ENCODE peak calls at places on chromosome 3, in ten cellular contexts. A is prostate gland, S is GM23338, T is breast epithelium, V is H1, G is spleen, O is stomach, J is HCT116, I is HepG2, B is esophagus muscularis mucosa. N is an unnamed sample.

GRCh38 chr3:171965088-171965712 is 74.2 kb upstream of the FNDC3B start:
- DNase-seq in A (no peak), S (no peak), T (no peak), V (no peak), G (no peak), O (no peak), J (no peak), I (peak; percentile 38), B (no peak), N (no peak)

GRCh38 chr3:186664506-186664905 is 1.3 kb upstream of the HRG start:
- DNase-seq in A (no peak), S (peak; percentile 35), T (no peak), V (no peak), G (no peak), O (no peak), J (no peak), I (no peak), B (no peak), N (no peak)

GRCh38 chr3:32951410-32951811 is at the start of gene CCR4:
- DNase-seq in A (no peak), S (no peak), T (no peak), V (no peak), G (peak; percentile 74), O (no peak), J (no peak), I (no peak), B (peak; percentile 79), N (no peak)

GRCh38 chr3:183385698-183386590 is 42.5 kb downstream of the MCF2L2 start:
- DNase-seq in A (peak; percentile 64), S (peak; percentile 92), T (no peak), V (no peak), G (no peak), O (peak; percentile 64), J (peak; percentile 45), I (peak; percentile 47), B (no peak), N (no peak)

GRCh38 chr3:120646771-120647449 is 35.1 kb downstream of the HGD start:
- DNase-seq in A (no peak), S (no peak), T (no peak), V (no peak), G (no peak), O (no peak), J (no peak), I (no peak), B (no peak), N (no peak)

GRCh38 chr3:122200681-122201080 is 17.2 kb downstream of the CASR start:
- DNase-seq in A (no peak), S (no peak), T (no peak), V (no peak), G (no peak), O (no peak), J (no peak), I (no peak), B (no peak), N (no peak)

GRCh38 chr3:112437146-112438022 is 61.9 kb downstream of the BTLA start:
- DNase-seq in A (no peak), S (peak; percentile 71), T (no peak), V (no peak), G (no peak), O (no peak), J (peak; percentile 19), I (peak; percentile 9), B (no peak), N (no peak)

GRCh38 chr3:54342676-54343075 is 220.3 kb downstream of the CACNA2D3 start:
- DNase-seq in A (no peak), S (no peak), T (no peak), V (no peak), G (no peak), O (peak; percentile 29), J (no peak), I (no peak), B (no peak), N (no peak)

GRCh38 chr3:40267940-40268707 is 41.4 kb upstream of the EIF1B start:
- DNase-seq in A (no peak), S (no peak), T (no peak), V (no peak), G (no peak), O (no peak), J (no peak), I (no peak), B (no peak), N (no peak)

GRCh38 chr3:16203671-16204629 is 29.5 kb downstream of the GALNT15 start:
- DNase-seq in A (no peak), S (peak; percentile 10), T (no peak), V (no peak), G (no peak), O (no peak), J (no peak), I (no peak), B (no peak), N (no peak)

DNA sequence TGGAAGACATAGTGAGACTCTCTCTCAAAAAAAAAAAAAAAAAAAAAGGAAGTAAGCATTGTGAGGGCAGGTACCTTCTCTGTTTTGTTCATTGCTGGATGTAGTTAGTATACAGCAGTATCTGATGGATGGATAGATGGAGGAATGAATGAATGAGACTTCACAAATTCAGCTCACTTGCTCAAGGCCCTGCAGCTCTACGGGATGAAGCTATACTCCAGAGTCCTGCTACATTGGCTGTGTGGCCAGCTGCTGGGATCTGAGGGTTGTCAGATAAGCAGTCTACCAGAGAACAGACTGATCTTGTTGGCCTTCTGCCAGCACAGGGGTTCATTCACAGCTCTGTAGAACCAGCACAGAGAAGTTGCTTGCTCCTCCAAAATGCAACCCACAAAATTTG is 35.0 kb downstream of the MLH1 start:
- DNase-seq in A (no peak), S (no peak), T (no peak), V (no peak), G (no peak), O (peak; percentile 77), J (no peak), I (no peak), B (no peak), N (no peak)
- TF ChIP-seq POLR2AphosphoS5 in A (no peak), S (no peak), T (no peak), V (no peak), G (no peak), O (no peak), J (no peak), I (no peak), B (no peak), N (no peak)

GRCh38 chr3:190016966-190017365 is 103.7 kb downstream of the P3H2 start:
- DNase-seq in A (no peak), S (no peak), T (no peak), V (no peak), G (no peak), O (no peak), J (no peak), I (no peak), B (no peak), N (no peak)

GRCh38 chr3:190018460-190018859 is 102.2 kb downstream of the P3H2 start:
- DNase-seq in A (no peak), S (no peak), T (no peak), V (no peak), G (no peak), O (no peak), J (no peak), I (no peak), B (no peak), N (no peak)

GRCh38 chr3:190019020-190019419 is 101.7 kb downstream of the P3H2 start:
- DNase-seq in A (no peak), S (no peak), T (no peak), V (no peak), G (no peak), O (no peak), J (no peak), I (no peak), B (no peak), N (no peak)

GRCh38 chr3:190019840-190020239 is 100.9 kb downstream of the P3H2 start:
- DNase-seq in A (no peak), S (no peak), T (no peak), V (no peak), G (no peak), O (no peak), J (no peak), I (no peak), B (no peak), N (no peak)

GRCh38 chr3:190017575-190018288 is 103.0 kb downstream of the P3H2 start:
- DNase-seq in A (peak; percentile 46), S (peak; percentile 38), T (no peak), V (no peak), G (no peak), O (peak; percentile 35), J (peak; percentile 31), I (no peak), B (no peak), N (no peak)
- TF ChIP-seq CTCF in A (no peak), S (peak; percentile 59), T (no peak), V (no peak), G (no peak), O (no peak), J (peak; percentile 68), I (no peak), B (peak; percentile 43), N (no peak)

DNA sequence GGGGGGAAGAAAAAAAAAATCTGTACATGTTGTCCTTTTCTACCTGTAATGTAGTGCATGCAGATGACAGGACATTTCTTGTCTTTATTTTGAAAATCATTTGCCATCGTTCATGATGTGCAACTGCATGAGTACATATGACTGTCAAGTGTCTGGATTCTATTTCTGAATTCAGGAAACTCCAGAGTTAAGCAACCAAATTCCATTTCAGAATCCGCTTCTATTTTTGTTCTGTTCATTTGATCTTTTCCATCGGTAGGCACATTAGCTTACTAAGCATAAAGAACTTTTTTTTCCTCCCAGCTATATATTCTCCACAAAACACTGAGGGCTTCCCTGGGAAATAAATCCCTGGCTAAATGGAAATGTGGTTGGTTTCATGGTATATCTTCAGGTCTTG is 365.5 kb downstream of the PTPRG start:
- DNase-seq in A (no peak), S (no peak), T (no peak), V (no peak), G (no peak), O (no peak), J (no peak), I (no peak), B (no peak), N (no peak)
- TF ChIP-seq POLR2AphosphoS5 in A (no peak), S (no peak), T (no peak), V (no peak), G (no peak), O (no peak), J (no peak), I (no peak), B (no peak), N (no peak)

GRCh38 chr3:4583441-4583840 is 90.3 kb downstream of the ITPR1 start:
- DNase-seq in A (no peak), S (peak; percentile 18), T (no peak), V (no peak), G (no peak), O (no peak), J (no peak), I (no peak), B (no peak), N (peak; percentile 66)

GRCh38 chr3:4587061-4587837 is 94.1 kb downstream of the ITPR1 start:
- DNase-seq in A (no peak), S (no peak), T (no peak), V (no peak), G (no peak), O (no peak), J (no peak), I (no peak), B (no peak), N (no peak)

GRCh38 chr3:4582634-4583033 is 89.5 kb downstream of the ITPR1 start:
- DNase-seq in A (no peak), S (peak; percentile 21), T (no peak), V (no peak), G (no peak), O (no peak), J (no peak), I (no peak), B (no peak), N (no peak)

GRCh38 chr3:4586381-4586780 is 93.2 kb downstream of the ITPR1 start:
- DNase-seq in A (no peak), S (no peak), T (no peak), V (no peak), G (no peak), O (no peak), J (no peak), I (no peak), B (no peak), N (no peak)

GRCh38 chr3:4584537-4585249 is 91.5 kb downstream of the ITPR1 start:
- DNase-seq in A (no peak), S (no peak), T (no peak), V (no peak), G (no peak), O (no peak), J (no peak), I (no peak), B (no peak), N (peak; percentile 67)
- TF ChIP-seq CTCF in A (no peak), S (no peak), T (no peak), V (no peak), G (no peak), O (no peak), J (no peak), I (no peak), B (peak; percentile 43), N (no peak)